ENCODE peak calls at places on chromosome 17, in ten cellular contexts. K is fibroblast of the aortic adventitia; P is HS-27A; V is DND-41; C is substantia nigra; J is naive thymus-derived CD8-positive, alpha-beta T cell; Q is effector memory CD4-positive, alpha-beta T cell; B is cardiac muscle cell; H is AG20443; X is GDM1. D is an unnamed sample.

GRCh38 chr17:74798239-74798707 is 22.1 kb upstream of the NAT9 start:
- DNase-seq in K (no peak), P (no peak), V (no peak), C (no peak), J (no peak), Q (no peak), B (no peak), H (peak; percentile 40), X (no peak), D (no peak)

GRCh38 chr17:2853111-2853721 is 57.0 kb downstream of the RAP1GAP2 start:
- DNase-seq in K (peak; percentile 15), P (no peak), V (no peak), C (no peak), J (peak; percentile 21), Q (peak; percentile 18), B (peak; percentile 50), H (peak; percentile 84), X (no peak), D (no peak)

GRCh38 chr17:59277031-59277430 is 54.4 kb upstream of the YPEL2 start:
- DNase-seq in K (no peak), P (no peak), V (no peak), C (no peak), J (no peak), Q (no peak), B (no peak), H (no peak), X (no peak), D (no peak)

GRCh38 chr17:60351012-60351695 is 40.8 kb downstream of the USP32 start:
- DNase-seq in K (no peak), P (no peak), V (no peak), C (no peak), J (no peak), Q (no peak), B (no peak), H (no peak), X (no peak), D (no peak)

GRCh38 chr17:1006054-1006453 is 9.1 kb downstream of the TIMM22 start:
- DNase-seq in K (no peak), P (no peak), V (no peak), C (no peak), J (no peak), Q (no peak), B (no peak), H (no peak), X (no peak), D (no peak)

GRCh38 chr17:21174186-21174585 is 39.8 kb downstream of the TMEM11 start:
- DNase-seq in K (no peak), P (no peak), V (no peak), C (no peak), J (no peak), Q (no peak), B (no peak), H (no peak), X (no peak), D (no peak)

GRCh38 chr17:40218740-40219072 is 398 bp upstream of the WIPF2 start:
- DNase-seq in K (peak; percentile 74), P (no peak), V (no peak), C (peak; percentile 74), J (peak; percentile 62), Q (peak; percentile 82), B (peak; percentile 88), H (peak; percentile 67), X (no peak), D (peak; percentile 95)

GRCh38 chr17:40535924-40536717 is 29.2 kb downstream of the CCR7 start:
- DNase-seq in K (peak; percentile 77), P (no peak), V (no peak), C (no peak), J (no peak), Q (no peak), B (peak; percentile 47), H (no peak), X (no peak), D (no peak)